ENCODE peak calls at places on chromosomes 5 and 9, in four cellular contexts. D, C, H and Q are unnamed samples.

GRCh38 chr5:112548246-112548982 is 129.3 kb upstream of the EPB41L4A start:
- DNase-seq in C (peak; percentile 53), H (no peak), D (no peak), Q (peak; percentile 98)

GRCh38 chr5:173963107-173963506 is 25.9 kb upstream of the C5orf47 start:
- DNase-seq in D (no peak), H (no peak), C (peak; percentile 63), Q (no peak)

GRCh38 chr9:86668488-86668887 is 278.8 kb downstream of the GAS1 start:
- DNase-seq in C (no peak), H (no peak), D (no peak), Q (no peak)

GRCh38 chr5:115524199-115524598 is 20.4 kb downstream of the FEM1C start:
- DNase-seq in C (no peak), H (no peak), D (no peak), Q (no peak)

GRCh38 chr5:120152472-120152871 is 311.6 kb upstream of the PRR16 start:
- DNase-seq in C (peak; percentile 77), D (no peak), H (no peak), Q (no peak)

GRCh38 chr5:80565330-80565729 is 4.8 kb downstream of the ANKRD34B start:
- DNase-seq in H (no peak), C (no peak), D (no peak), Q (no peak)

GRCh38 chr5:38695021-38695961 is 138.8 kb upstream of the LIFR start:
- DNase-seq in H (no peak), D (no peak), C (no peak), Q (no peak)

GRCh38 chr9:88922091-88922490 is 69.2 kb upstream of the S1PR3 start:
- DNase-seq in D (no peak), C (no peak), H (no peak), Q (no peak)

GRCh38 chr9:33489070-33489469 is 15.3 kb upstream of the NOL6 start:
- DNase-seq in H (no peak), C (no peak), D (no peak), Q (no peak)

GRCh38 chr9:95736370-95736769 is 139.1 kb upstream of the ERCC6L2 start:
- DNase-seq in D (no peak), H (no peak), C (no peak), Q (no peak)

GRCh38 chr9:81379655-81380054 is 309.7 kb downstream of the TLE1 start:
- DNase-seq in C (no peak), D (no peak), H (no peak), Q (no peak)

GRCh38 chr5:94505327-94506080 is 112.9 kb downstream of the KIAA0825 start:
- DNase-seq in C (no peak), D (no peak), H (no peak), Q (no peak)

GRCh38 chr5:39395521-39395920 is 29.3 kb downstream of the DAB2 start:
- DNase-seq in H (no peak), D (no peak), C (no peak), Q (no peak)

GRCh38 chr9:68416891-68417570 is 60.6 kb downstream of the PGM5 start:
- DNase-seq in C (no peak), D (no peak), H (no peak), Q (peak; percentile 78)

GRCh38 chr5:178120661-178121357 is 7.5 kb downstream of the N4BP3 start:
- DNase-seq in H (no peak), C (peak; percentile 46), D (peak; percentile 89), Q (peak; percentile 67)

GRCh38 chr5:74394543-74394923 is 246.0 kb downstream of the ENC1 start:
- DNase-seq in D (no peak), C (no peak), H (no peak), Q (no peak)

GRCh38 chr5:106843812-106844416 is 826.8 kb downstream of the EFNA5 start:
- DNase-seq in H (no peak), C (peak; percentile 64), D (no peak), Q (peak; percentile 64)

GRCh38 chr5:42927730-42928129 is 112.4 kb downstream of the ANXA2R start:
- DNase-seq in H (no peak), D (no peak), C (no peak), Q (no peak)

GRCh38 chr9:93575706-93576295 is 583 bp upstream of the PHF2 start:
- DNase-seq in D (peak; percentile 70), H (peak; percentile 81), C (peak; percentile 36), Q (peak; percentile 66)

GRCh38 chr5:74516217-74516636 is 124.3 kb downstream of the ENC1 start:
- DNase-seq in D (no peak), H (no peak), C (peak; percentile 79), Q (no peak)

GRCh38 chr5:176413255-176413565 is 3.1 kb downstream of the CLTB start:
- DNase-seq in H (peak; percentile 68), D (no peak), C (no peak), Q (no peak)

GRCh38 chr9:33227013-33227398 is 13.0 kb upstream of the SPINK4 start:
- DNase-seq in H (peak; percentile 73), C (no peak), D (no peak), Q (peak; percentile 18)

GRCh38 chr9:124676159-124676551 is 95.0 kb downstream of the NR6A1 start:
- DNase-seq in D (no peak), C (no peak), H (no peak), Q (no peak)

GRCh38 chr5:80238078-80238477 is 17.8 kb downstream of the SERINC5 start:
- DNase-seq in C (no peak), D (no peak), H (no peak), Q (no peak)

GRCh38 chr9:119322137-119322695 is 47.0 kb downstream of the BRINP1 start:
- DNase-seq in H (peak; percentile 91), D (no peak), C (peak; percentile 28), Q (no peak)

GRCh38 chr9:70113403-70114022 is 69.9 kb downstream of the MAMDC2 start:
- DNase-seq in D (peak; percentile 14), C (peak; percentile 66), H (peak; percentile 76), Q (peak; percentile 56)

GRCh38 chr9:94613003-94613402 is 19.4 kb upstream of the FBP2 start:
- DNase-seq in C (no peak), D (no peak), H (no peak), Q (no peak)

GRCh38 chr9:88387733-88388202 is 476 bp upstream of the SPIN1 start:
- DNase-seq in H (peak; percentile 72), C (peak; percentile 8), D (peak; percentile 12), Q (peak; percentile 63)

GRCh38 chr5:97534166-97534565 is 351.1 kb upstream of the RIOK2 start:
- DNase-seq in H (no peak), D (no peak), C (peak; percentile 85), Q (peak; percentile 91)

GRCh38 chr5:113749334-113749733 is 235.8 kb downstream of the YTHDC2 start:
- DNase-seq in D (no peak), C (no peak), H (no peak), Q (no peak)

GRCh38 chr5:93557205-93557604 is 23.8 kb downstream of the NR2F1-AS1 start:
- DNase-seq in D (no peak), C (no peak), H (no peak), Q (no peak)

GRCh38 chr5:147098233-147098790 is 136.5 kb upstream of the STK32A start:
- DNase-seq in D (no peak), H (no peak), C (peak; percentile 40), Q (peak; percentile 42)

GRCh38 chr5:32869216-32869615 is 158.1 kb downstream of the NPR3 start:
- DNase-seq in D (no peak), C (peak; percentile 29), H (no peak), Q (no peak)